ENCODE peak calls at places on chromosomes 12 and 14, in four cellular contexts. F is neuronal stem cell; V is astrocyte; A is CD8-positive, alpha-beta memory T cell. T is an unnamed sample.

GRCh38 chr14:23932639-23933038 is 20.9 kb upstream of the DHRS4 start:
- DNase-seq in A (no peak), V (no peak), F (no peak), T (no peak)

GRCh38 chr14:22791302-22791701 is 23.9 kb downstream of the SLC7A7 start:
- DNase-seq in A (no peak), V (peak; percentile 80), F (no peak), T (peak; percentile 61)

GRCh38 chr12:28882444-28882843 is 266.6 kb upstream of the FAR2 start:
- DNase-seq in A (no peak), V (peak; percentile 85), F (no peak), T (peak; percentile 94)

GRCh38 chr12:91143241-91143640 is 31.9 kb upstream of the LUM start:
- DNase-seq in A (no peak), V (peak; percentile 43), F (no peak), T (no peak)

GRCh38 chr12:115666168-115666567 is 611.3 kb downstream of the MED13L start:
- DNase-seq in V (no peak), A (no peak), F (no peak), T (no peak)

GRCh38 chr12:125159687-125160086 is 94.5 kb downstream of the AACS start:
- DNase-seq in A (no peak), F (no peak), V (no peak), T (no peak)

GRCh38 chr12:132045751-132046150 is 96.0 kb downstream of the EP400 start:
- DNase-seq in V (no peak), F (no peak), A (no peak), T (no peak)

GRCh38 chr14:104223810-104224515 is 85.6 kb downstream of the KIF26A start:
- DNase-seq in A (no peak), F (no peak), V (no peak), T (no peak)

GRCh38 chr12:111163422-111163821 is 205.5 kb downstream of the PHETA1 start:
- DNase-seq in A (no peak), V (no peak), F (no peak), T (no peak)

GRCh38 chr12:65432606-65433005 is 154.1 kb downstream of the MSRB3 start:
- DNase-seq in A (no peak), V (no peak), F (no peak), T (no peak)

GRCh38 chr12:15597125-15597830 is 191.9 kb downstream of the EPS8 start:
- DNase-seq in A (no peak), V (no peak), F (no peak), T (no peak)

GRCh38 chr12:115697341-115697740 is 580.2 kb downstream of the MED13L start:
- DNase-seq in F (no peak), V (peak; percentile 18), A (no peak), T (no peak)

GRCh38 chr12:6546016-6546415 is 9.8 kb downstream of the IFFO1 start:
- DNase-seq in V (no peak), F (no peak), A (no peak), T (no peak)
- H3K4me1 ChIP-seq in V (peaks cover 48% of the 10 kb centered on the region), F (peaks cover 18% of the 10 kb centered on the region), A (peaks cover 8% of the 10 kb centered on the region), T (peaks cover 27% of the 10 kb centered on the region)

GRCh38 chr12:120884644-120885043 is 19.5 kb downstream of the SPPL3 start:
- DNase-seq in A (no peak), F (no peak), V (no peak), T (no peak)
- H3K27ac ChIP-seq in A (no peak overlapping the region), F (no peak overlapping the region), V (no peak overlapping the region), T (no peak overlapping the region)

GRCh38 chr14:95151561-95151960 is 5.8 kb downstream of the DICER1 start:
- DNase-seq in A (no peak), V (no peak), F (no peak), T (no peak)

GRCh38 chr14:95156765-95157194 is 549 bp downstream of the DICER1 start:
- DNase-seq in V (peak; percentile 22), A (no peak), F (no peak), T (no peak)

GRCh38 chr14:95155044-95155443 is 2.3 kb downstream of the DICER1 start:
- DNase-seq in F (no peak), V (no peak), A (no peak), T (no peak)

GRCh38 chr14:95156153-95156764 is 1.1 kb downstream of the DICER1 start:
- DNase-seq in F (no peak), V (peak; percentile 16), A (no peak), T (no peak)

GRCh38 chr14:95153866-95154265 is 3.5 kb downstream of the DICER1 start:
- DNase-seq in A (no peak), F (no peak), V (no peak), T (no peak)
- H3K4me1 ChIP-seq in A (peaks cover 55% of the 10 kb centered on the region), F (peaks cover 8% of the 10 kb centered on the region), V (peaks cover 8% of the 10 kb centered on the region), T (peaks cover 17% of the 10 kb centered on the region)

DNA sequence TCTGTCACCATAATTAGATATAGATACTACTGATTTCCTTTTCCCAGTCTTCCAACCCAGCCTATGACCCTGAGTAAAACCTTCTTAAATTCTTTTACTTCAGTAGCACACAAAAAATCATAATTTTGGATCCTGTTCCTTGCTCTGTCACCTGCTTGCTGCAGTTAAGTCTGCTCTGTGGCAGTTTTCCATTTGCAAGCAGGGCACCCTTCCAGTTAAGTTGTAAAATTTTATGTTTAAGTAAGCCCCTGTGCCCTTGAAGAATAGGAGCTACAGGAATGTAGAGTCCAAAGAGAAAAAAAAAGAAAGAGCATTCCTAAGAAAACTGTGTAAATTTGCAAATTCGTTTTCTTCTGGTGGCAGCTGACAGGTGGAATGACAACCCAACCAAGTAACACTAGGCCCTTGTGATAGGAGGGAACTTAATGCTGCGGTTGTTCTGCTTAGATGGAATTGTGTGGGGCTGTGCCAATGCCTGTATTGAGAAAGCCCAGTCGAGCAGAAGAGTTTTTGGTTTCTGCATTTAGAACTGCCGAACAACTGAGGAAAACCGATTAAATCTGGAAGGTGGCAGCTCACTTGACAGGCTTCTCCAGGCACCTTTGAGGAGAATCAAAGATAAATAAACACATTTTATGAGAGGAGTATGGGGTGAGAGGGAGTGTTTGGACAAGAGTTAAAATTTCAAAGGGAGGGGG is 279.9 kb downstream of the RAD51B start:
- DNase-seq in V (peak; percentile 80), F (no peak), A (no peak), T (no peak)
- H3K27ac ChIP-seq in V (no peak overlapping the region), F (no peak overlapping the region), A (no peak overlapping the region), T (no peak overlapping the region)

GRCh38 chr12:49568442-49568776 is 467 bp upstream of the MCRS1 start:
- DNase-seq in A (no peak), F (no peak), V (no peak), T (no peak)

GRCh38 chr12:49565956-49566265 is 2.0 kb downstream of the MCRS1 start:
- DNase-seq in F (no peak), A (no peak), V (no peak), T (no peak)

GRCh38 chr12:49567302-49567610 is 686 bp downstream of the MCRS1 start:
- DNase-seq in V (no peak), A (no peak), F (no peak), T (no peak)

GRCh38 chr12:49566361-49566760 is 1.6 kb downstream of the MCRS1 start:
- DNase-seq in V (no peak), A (no peak), F (no peak), T (no peak)

DNA sequence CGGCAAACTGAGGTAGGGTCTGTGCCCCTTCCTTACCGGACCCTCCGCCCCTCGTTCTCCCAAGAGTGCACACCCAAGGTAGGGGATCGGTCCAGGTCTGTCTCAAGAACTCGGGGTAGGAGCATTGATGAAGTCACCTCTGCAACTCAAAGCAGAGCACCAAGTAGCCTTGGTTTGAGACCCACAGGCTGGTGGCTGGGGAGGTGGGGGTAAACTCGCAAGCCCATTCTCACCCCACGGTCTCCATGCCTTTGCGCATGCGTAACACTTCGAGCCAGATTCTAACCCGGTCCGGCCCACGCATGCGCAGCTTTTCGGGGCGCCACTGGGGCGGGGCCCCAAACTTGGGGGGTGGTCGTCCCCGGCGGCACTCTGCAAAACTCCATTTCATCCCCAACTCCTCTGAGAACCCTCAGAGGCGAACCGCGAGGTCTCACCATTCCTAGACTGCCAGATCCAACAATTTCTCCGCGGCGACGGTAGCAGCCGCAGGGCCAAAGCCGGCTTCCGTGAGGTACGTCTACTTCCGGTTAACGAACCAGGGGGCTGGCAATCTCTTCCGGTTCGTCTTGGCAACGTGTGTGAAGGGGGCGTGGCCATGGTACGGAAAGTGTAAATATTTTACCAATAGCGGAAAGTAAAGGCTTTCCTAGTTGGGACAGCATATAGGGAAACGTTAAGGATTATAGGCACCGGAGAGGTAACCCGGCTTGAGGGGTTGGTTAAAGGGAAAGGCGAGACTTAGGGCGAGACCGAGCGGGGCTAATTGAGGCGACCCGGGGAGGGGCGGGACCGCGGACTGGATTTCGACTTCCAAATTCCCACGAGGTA is at the start of gene MCRS1:
- DNase-seq in A (peak; percentile 92), V (peak; percentile 78), F (peak; percentile 85), T (peak; percentile 87)
- H3K4me1 ChIP-seq in A (peaks cover 42% of the 10 kb centered on the region), V (peaks cover 7% of the 10 kb centered on the region), F (peaks cover 3% of the 10 kb centered on the region), T (no peaks in the 10 kb centered on the region)

GRCh38 chr12:43308776-43309175 is 243.2 kb downstream of the ADAMTS20 start:
- DNase-seq in F (no peak), A (no peak), V (no peak), T (no peak)

GRCh38 chr12:43307126-43307525 is 244.9 kb downstream of the ADAMTS20 start:
- DNase-seq in F (no peak), A (no peak), V (peak; percentile 60), T (no peak)

GRCh38 chr12:43309845-43310405 is 242.1 kb downstream of the ADAMTS20 start:
- DNase-seq in V (peak; percentile 95), A (no peak), F (no peak), T (no peak)

GRCh38 chr12:43312991-43313505 is 239.0 kb downstream of the ADAMTS20 start:
- DNase-seq in F (no peak), A (no peak), V (peak; percentile 53), T (no peak)

GRCh38 chr12:43310596-43310995 is 241.4 kb downstream of the ADAMTS20 start:
- DNase-seq in F (no peak), A (no peak), V (no peak), T (peak; percentile 46)
- H3K27ac ChIP-seq in F (no peak overlapping the region), A (no peak overlapping the region), V (peak overlapping the region; percentile 93), T (no peak overlapping the region)

GRCh38 chr14:95487669-95488084 is 28.8 kb downstream of the SYNE3 start:
- DNase-seq in F (no peak), V (no peak), A (no peak), T (no peak)
- H3K4me1 ChIP-seq in F (no peaks in the 10 kb centered on the region), V (peaks cover 15% of the 10 kb centered on the region), A (peaks cover 4% of the 10 kb centered on the region), T (peaks cover 26% of the 10 kb centered on the region)